ENCODE peak calls at places on chromosomes 13 and 19, in five cellular contexts. E is AG04450, C is cardiac muscle cell, N is IMR-90, A is Peyer's patch. U is an unnamed sample.

GRCh38 chr13:39612023-39612637 is 9.1 kb upstream of the LHFPL6 start:
- DNase-seq in C (peak; percentile 84), N (peak; percentile 78), E (peak; percentile 43), A (peak; percentile 66), U (peak; percentile 77)

GRCh38 chr19:41792513-41793413 is 3.6 kb upstream of the CEACAM3 start:
- DNase-seq in E (no peak), A (peak; percentile 42), C (peak; percentile 61), N (peak; percentile 36), U (peak; percentile 59)

GRCh38 chr13:110412132-110412912 is 105.2 kb downstream of the COL4A2 start:
- DNase-seq in A (peak; percentile 47), N (peak; percentile 100), C (peak; percentile 99), E (peak; percentile 98), U (peak; percentile 100)

GRCh38 chr19:18817574-18817973 is 14.2 kb upstream of the UPF1 start:
- DNase-seq in E (no peak), C (no peak), A (no peak), N (no peak), U (no peak)

GRCh38 chr19:4976412-4977298 is 7.7 kb downstream of the KDM4B start:
- DNase-seq in C (peak; percentile 99), N (peak; percentile 98), E (peak; percentile 91), A (peak; percentile 39), U (peak; percentile 98)

GRCh38 chr13:72850959-72851677 is 69.2 kb downstream of the PIBF1 start:
- DNase-seq in N (no peak), E (no peak), A (no peak), C (no peak), U (no peak)

GRCh38 chr13:66915596-66916185 is 314.4 kb downstream of the PCDH9 start:
- DNase-seq in E (no peak), N (peak; percentile 63), C (peak; percentile 37), A (no peak), U (no peak)

GRCh38 chr19:18995804-18996241 is 37.5 kb downstream of the SUGP2 start:
- DNase-seq in E (peak; percentile 91), N (peak; percentile 96), C (peak; percentile 93), A (no peak), U (peak; percentile 86)

GRCh38 chr19:10139952-10140351 is 20.3 kb upstream of the EIF3G start:
- DNase-seq in C (no peak), N (no peak), E (no peak), A (no peak), U (no peak)

GRCh38 chr19:870963-871401 is 11.5 kb downstream of the CFD start:
- DNase-seq in C (peak; percentile 50), A (no peak), E (no peak), N (peak; percentile 32), U (no peak)

GRCh38 chr19:37929512-37929911 is 22.5 kb downstream of the SIPA1L3 start:
- DNase-seq in N (no peak), A (no peak), E (no peak), C (no peak), U (no peak)

GRCh38 chr19:49856574-49857021 is 5.6 kb downstream of the PTOV1 start:
- DNase-seq in C (no peak), A (no peak), N (no peak), E (no peak), U (no peak)

GRCh38 chr13:100306444-100306999 is 217.6 kb downstream of the PCCA start:
- DNase-seq in A (no peak), C (no peak), E (no peak), N (no peak), U (no peak)

GRCh38 chr13:111158136-111158805 is 43.2 kb downstream of the ARHGEF7 start:
- DNase-seq in N (no peak), E (no peak), C (peak; percentile 21), A (no peak), U (peak; percentile 43)

GRCh38 chr13:25686831-25687495 is 315.2 kb downstream of the ATP8A2 start:
- DNase-seq in A (no peak), E (no peak), N (no peak), C (no peak), U (no peak)

GRCh38 chr13:37490176-37490575 is 108.4 kb downstream of the POSTN start:
- DNase-seq in E (no peak), A (no peak), N (peak; percentile 14), C (no peak), U (peak; percentile 61)

GRCh38 chr13:60482012-60482411 is 85.0 kb downstream of the TDRD3 start:
- DNase-seq in N (peak; percentile 33), E (no peak), A (no peak), C (peak; percentile 22), U (peak; percentile 25)

GRCh38 chr13:96966415-96967102 is 27.7 kb downstream of the OXGR1 start:
- DNase-seq in A (no peak), C (no peak), N (no peak), E (no peak), U (no peak)

GRCh38 chr13:96960379-96960778 is 33.9 kb downstream of the OXGR1 start:
- DNase-seq in A (no peak), C (no peak), N (no peak), E (no peak), U (no peak)

GRCh38 chr13:96967248-96967745 is 27.0 kb downstream of the OXGR1 start:
- DNase-seq in N (no peak), E (no peak), C (no peak), A (no peak), U (no peak)

GRCh38 chr13:96968027-96968426 is 26.2 kb downstream of the OXGR1 start:
- DNase-seq in N (no peak), E (no peak), A (no peak), C (no peak), U (no peak)

DNA sequence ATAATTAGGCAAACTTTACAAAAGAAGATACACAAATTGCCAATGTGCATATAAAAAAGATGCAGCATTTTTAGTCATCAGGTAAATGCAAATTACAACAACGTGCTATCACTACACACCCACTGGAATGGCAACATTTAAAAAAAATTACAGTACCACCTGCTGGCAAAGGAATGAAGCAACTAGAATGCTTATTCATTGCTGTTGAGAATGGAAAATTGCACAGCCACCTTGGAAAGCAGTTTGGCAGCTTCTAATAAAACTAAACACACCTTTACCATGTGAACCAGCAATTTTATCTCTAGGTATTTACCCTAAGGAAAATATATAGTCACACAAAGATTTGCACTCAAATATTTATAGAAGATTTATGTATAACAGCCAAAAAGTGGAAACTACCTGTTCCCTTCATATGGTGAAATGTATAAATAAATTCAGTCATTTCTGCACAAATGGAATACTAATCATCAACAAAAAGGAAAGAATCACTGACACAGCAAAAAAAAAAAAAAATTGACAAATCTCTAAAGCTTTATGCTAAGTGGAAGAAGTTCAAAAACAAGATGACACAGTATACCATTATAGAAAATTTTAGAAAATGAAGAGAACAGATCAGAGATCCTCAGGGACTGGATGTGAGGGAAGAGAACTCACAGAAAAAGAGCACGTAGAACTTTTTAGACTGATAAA is 30.3 kb downstream of the OXGR1 start:
- DNase-seq in A (no peak), E (no peak), C (no peak), N (no peak), U (no peak)
- TF ChIP-seq CTCF in A (no peak), E (no peak), C (no peak), N (no peak), U (no peak)

GRCh38 chr19:55539082-55539715 is 2.3 kb upstream of the SBK2 start:
- DNase-seq in N (no peak), E (no peak), A (no peak), C (no peak), U (no peak)
- H3K4me3 ChIP-seq in N (no peak overlapping the region), E (no peak overlapping the region), A (no peak overlapping the region), C (no peak overlapping the region), U (no peak overlapping the region)

GRCh38 chr13:108220042-108220441 is 1.9 kb downstream of the ABHD13 start:
- DNase-seq in A (no peak), C (no peak), N (no peak), E (no peak), U (no peak)
- TF ChIP-seq CTCF in A (no peak), C (no peak), N (no peak), E (no peak), U (no peak)

GRCh38 chr19:16889429-16889882 is 657 bp downstream of the F2RL3 start:
- DNase-seq in E (no peak), C (no peak), N (no peak), A (no peak), U (no peak)

GRCh38 chr19:16890461-16891184 is 1.8 kb downstream of the F2RL3 start:
- DNase-seq in E (no peak), N (no peak), C (no peak), A (no peak), U (no peak)

GRCh38 chr19:16887353-16888265 is 1.2 kb upstream of the F2RL3 start:
- DNase-seq in E (no peak), C (peak; percentile 21), A (no peak), N (no peak), U (no peak)

GRCh38 chr19:16889883-16890460 is 1.2 kb downstream of the F2RL3 start:
- DNase-seq in E (no peak), C (no peak), N (no peak), A (no peak), U (no peak)

DNA sequence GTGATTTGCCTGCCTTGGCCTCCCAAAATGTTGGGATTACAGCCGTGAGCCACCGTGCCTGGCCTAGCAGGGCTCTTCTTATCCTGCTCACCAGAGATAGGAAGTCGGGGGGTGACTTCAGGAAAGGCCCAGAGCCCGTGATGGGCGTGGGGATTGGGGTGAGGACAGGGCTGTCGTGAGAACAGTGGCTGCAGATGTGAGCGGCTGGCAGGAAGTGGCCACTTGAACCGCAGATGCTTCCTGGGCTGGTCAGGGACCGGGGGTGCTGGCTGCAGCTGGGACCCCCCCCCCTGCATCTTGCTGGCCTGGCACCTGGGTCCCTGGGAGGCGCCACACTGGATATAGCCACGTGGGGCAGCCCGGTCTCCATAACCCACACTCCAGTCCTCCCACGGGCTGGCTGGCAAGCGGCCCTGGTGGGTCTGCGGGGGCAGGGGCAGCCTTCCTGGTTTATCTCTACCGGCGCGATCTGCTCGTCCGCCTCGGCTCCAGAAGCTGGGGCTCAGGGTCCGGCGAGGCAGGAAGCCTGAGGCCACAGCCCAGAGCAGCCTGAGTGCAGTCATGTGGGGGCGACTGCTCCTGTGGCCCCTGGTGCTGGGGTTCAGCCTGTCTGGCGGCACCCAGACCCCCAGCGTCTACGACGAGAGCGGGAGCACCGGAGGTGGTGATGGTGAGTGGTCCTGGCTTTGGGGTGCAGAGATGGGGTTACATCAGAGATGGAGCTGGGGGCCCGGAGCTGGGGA is at the start of gene F2RL3:
- DNase-seq in E (no peak), N (peak; percentile 22), C (peak; percentile 70), A (peak; percentile 61), U (peak; percentile 64)
- H3K4me3 ChIP-seq in E (no peak within 1 kb of the TSS), N (no peak within 1 kb of the TSS), C (no peak within 1 kb of the TSS), A (peak within 1 kb of the TSS; percentile 33), U (no peak within 1 kb of the TSS)

U was measured in AG10803.